ENCODE peak calls at places on chromosome 21, in four cellular contexts. E, H, G and J are unnamed samples.

GRCh38 chr21:39881661-39882060 is 14.4 kb downstream of the PCP4 start:
- DNase-seq in E (no peak), H (no peak), G (no peak), J (no peak)

GRCh38 chr21:36059823-36060158 is 535 bp downstream of the SETD4 start:
- DNase-seq in E (peak), H (peak), G (no peak), J (no peak)

GRCh38 chr21:14382486-14382834 is 486 bp downstream of the HSPA13 start:
- DNase-seq in E (no peak), H (no peak), G (no peak), J (no peak)

GRCh38 chr21:44353200-44353970 is at the start of gene TRPM2:
- DNase-seq in E (no peak), H (peak), G (peak), J (no peak)

GRCh38 chr21:25733859-25734653 is 648 bp downstream of the ATP5PF start:
- DNase-seq in E (no peak), H (no peak), G (no peak), J (no peak)

GRCh38 chr21:17848228-17848627 is 29.1 kb upstream of the C21orf91 start:
- DNase-seq in E (peak), H (no peak), G (peak), J (no peak)

GRCh38 chr21:28971171-28971570 is 21.5 kb downstream of the LTN1 start:
- DNase-seq in E (no peak), H (no peak), G (no peak), J (no peak)

GRCh38 chr21:25742900-25743299 is 8.1 kb downstream of the GABPA start:
- DNase-seq in E (no peak), H (no peak), G (no peak), J (no peak)

GRCh38 chr21:30116474-30116873 is 50.1 kb downstream of the CLDN17 start:
- DNase-seq in E (no peak), H (no peak), G (no peak), J (no peak)

GRCh38 chr21:36747114-36747814 is 48.3 kb downstream of the SIM2 start:
- DNase-seq in E (no peak), H (no peak), G (no peak), J (no peak)

GRCh38 chr21:36113647-36114428 is 21.0 kb upstream of the CBR3 start:
- DNase-seq in E (no peak), H (peak), G (no peak), J (no peak)

GRCh38 chr21:32101206-32101763 is 177.6 kb downstream of the MIS18A start:
- DNase-seq in E (no peak), H (no peak), G (no peak), J (no peak)

GRCh38 chr21:40531421-40531820 is 315.5 kb downstream of the DSCAM start:
- DNase-seq in E (no peak), H (no peak), G (no peak), J (no peak)

GRCh38 chr21:34180826-34181359 is 107.5 kb downstream of the MRPS6 start:
- DNase-seq in E (peak), H (no peak), G (no peak), J (no peak)

GRCh38 chr21:27535188-27535587 is 568.3 kb upstream of the ADAMTS5 start:
- DNase-seq in E (no peak), H (no peak), G (no peak), J (no peak)

GRCh38 chr21:43861716-43862115 is 3.3 kb upstream of the AGPAT3 start:
- DNase-seq in E (peak), H (peak), G (no peak), J (no peak)

GRCh38 chr21:35223480-35224156 is 174.5 kb upstream of the RUNX1 start:
- DNase-seq in E (no peak), H (no peak), G (no peak), J (no peak)

GRCh38 chr21:36052860-36053766 is 7.2 kb downstream of the SETD4 start:
- DNase-seq in E (no peak), H (no peak), G (no peak), J (no peak)

DNA sequence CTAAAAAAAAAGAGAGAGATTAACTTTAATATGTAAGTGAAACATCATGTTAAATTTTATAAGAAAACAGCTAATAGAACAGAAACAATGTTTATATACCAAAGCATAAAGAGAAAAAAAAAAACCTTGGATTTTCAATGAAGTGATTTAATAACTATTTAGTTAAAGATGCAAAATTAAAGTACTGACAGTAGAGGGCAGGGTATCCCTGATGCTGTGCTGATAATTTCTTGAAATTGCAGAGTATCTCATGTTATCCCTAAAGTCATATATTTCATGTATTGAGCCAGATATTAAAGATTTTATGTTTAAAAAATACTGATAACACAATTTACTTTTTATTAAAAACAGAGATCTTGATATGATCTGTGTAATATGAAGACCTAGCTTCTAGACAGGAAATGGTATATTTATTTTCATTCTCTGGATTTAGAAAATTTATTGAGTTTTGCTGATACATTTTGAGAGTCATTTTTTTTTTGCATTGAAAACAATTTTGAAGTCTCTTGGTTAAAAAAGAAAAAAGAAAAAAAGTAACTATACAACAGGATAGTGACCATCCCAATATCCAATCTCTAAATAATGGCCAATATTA is 273.2 kb downstream of the USP25 start:
- DNase-seq in E (no peak), H (no peak), G (no peak), J (no peak)
- TF ChIP-seq CTCF in E (no peak), H (no peak), G (no peak), J (peak)

DNA sequence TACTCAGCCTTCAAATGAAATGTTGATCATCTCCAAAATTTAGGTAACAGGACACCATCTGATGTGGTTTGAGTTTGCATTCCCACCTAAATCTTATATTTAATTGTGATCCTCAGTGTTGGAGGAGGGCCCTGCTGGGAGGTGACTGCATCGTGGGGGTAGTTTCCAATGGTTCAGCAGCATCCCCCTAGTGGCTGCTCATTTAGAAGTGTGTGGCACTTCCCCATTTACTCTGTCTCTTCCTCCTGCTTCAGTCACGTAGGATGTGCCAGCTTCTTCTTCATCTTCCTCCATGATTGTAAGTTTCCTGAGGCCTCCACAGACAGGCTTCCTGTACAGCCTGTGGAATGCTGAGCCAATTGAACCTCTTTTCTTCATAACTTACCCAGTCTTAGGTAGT is 731.2 kb downstream of the USP25 start:
- DNase-seq in E (no peak), H (no peak), G (no peak), J (no peak)
- TF ChIP-seq CTCF in E (no peak), H (no peak), G (no peak), J (no peak)

GRCh38 chr21:46402421-46402820 is 56.3 kb upstream of the DIP2A start:
- DNase-seq in E (no peak), H (no peak), G (no peak), J (no peak)

GRCh38 chr21:46401186-46401910 is 57.3 kb upstream of the DIP2A start:
- DNase-seq in E (no peak), H (no peak), G (no peak), J (no peak)

GRCh38 chr21:46406001-46406400 is 52.7 kb upstream of the DIP2A start:
- DNase-seq in E (no peak), H (no peak), G (no peak), J (no peak)

GRCh38 chr21:46399686-46400085 is 59.0 kb upstream of the DIP2A start:
- DNase-seq in E (no peak), H (no peak), G (no peak), J (no peak)

DNA sequence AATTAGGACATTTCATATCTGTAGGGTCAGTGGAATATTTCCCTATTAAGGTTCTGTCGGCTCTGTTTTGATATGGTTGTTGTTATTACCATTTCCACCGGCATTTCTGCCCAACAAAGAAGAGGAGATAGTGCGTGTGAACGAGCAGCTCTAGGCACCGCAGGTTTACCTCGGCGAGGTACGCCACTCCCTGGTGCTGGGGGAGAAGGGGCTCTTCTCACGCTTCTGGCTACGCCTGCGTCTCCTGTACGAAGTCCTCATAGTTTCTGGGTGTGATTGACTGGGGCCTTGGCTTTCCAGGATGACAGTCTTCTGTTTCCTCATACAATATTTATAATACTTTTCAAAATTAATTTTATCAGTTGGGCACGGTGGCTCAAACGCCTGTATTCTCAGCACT is 54.4 kb upstream of the DIP2A start:
- DNase-seq in E (no peak), H (no peak), G (no peak), J (no peak)
- TF ChIP-seq CTCF in E (no peak), H (no peak), G (no peak), J (no peak)

GRCh38 chr21:42495765-42496119 is 282 bp downstream of the RSPH1 start:
- DNase-seq in E (no peak), H (no peak), G (no peak), J (no peak)
- TF ChIP-seq CTCF in E (no peak), H (no peak), G (no peak), J (no peak)

GRCh38 chr21:41611966-41612606 is 104.1 kb upstream of the TMPRSS2 start:
- DNase-seq in E (peak), H (peak), G (no peak), J (no peak)
- TF ChIP-seq CTCF in E (no peak), H (no peak), G (no peak), J (no peak)

DNA sequence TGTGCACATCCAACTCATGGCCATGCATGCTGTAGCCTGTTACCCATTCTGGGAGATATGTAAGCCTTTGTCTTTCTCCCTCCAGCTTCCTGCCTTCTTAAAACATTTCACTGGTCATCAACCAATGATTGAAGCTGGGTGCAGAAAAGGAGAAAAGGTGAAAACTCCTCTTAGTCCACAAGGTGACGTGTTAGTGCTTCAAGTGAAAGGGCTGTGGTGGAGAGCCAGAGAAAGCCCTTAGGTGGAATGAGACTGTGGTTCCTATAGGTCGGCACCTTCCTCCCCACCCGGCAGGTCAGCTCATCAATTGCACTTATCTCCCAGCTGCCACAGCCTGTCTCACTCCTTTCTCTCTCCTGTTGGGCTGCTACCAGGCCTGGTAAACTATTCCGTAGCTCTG is 30.4 kb downstream of the ERG start:
- DNase-seq in E (no peak), H (no peak), G (no peak), J (no peak)
- TF ChIP-seq CTCF in E (no peak), H (no peak), G (no peak), J (no peak)

DNA sequence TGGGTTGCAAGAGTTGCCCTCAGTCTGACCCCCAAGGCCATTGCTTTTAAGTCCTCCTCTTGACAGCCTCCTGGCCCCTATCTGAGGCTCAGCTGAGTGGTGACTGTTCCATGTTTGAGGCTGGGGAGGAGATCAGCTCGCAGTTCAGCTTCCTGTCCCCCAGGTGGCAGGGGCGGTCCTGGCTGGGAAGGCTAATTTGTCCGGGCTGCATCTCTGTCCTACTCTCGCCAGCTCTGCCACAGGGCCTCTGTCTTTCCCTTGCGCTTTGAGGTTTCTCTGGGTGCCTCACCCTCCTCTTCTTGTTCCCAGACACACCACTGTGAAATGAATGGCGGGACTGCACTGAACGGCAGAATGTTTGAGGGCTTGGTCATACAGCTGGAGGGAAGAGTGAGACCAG is 157.3 kb downstream of the KCNJ6 start:
- DNase-seq in E (no peak), H (peak), G (peak), J (no peak)
- TF ChIP-seq CTCF in E (no peak), H (no peak), G (peak), J (peak)

GRCh38 chr21:33132054-33132453 is 62.1 kb downstream of the OLIG1 start:
- DNase-seq in E (no peak), H (no peak), G (no peak), J (no peak)
- TF ChIP-seq CTCF in E (no peak), H (no peak), G (peak), J (no peak)

DNA sequence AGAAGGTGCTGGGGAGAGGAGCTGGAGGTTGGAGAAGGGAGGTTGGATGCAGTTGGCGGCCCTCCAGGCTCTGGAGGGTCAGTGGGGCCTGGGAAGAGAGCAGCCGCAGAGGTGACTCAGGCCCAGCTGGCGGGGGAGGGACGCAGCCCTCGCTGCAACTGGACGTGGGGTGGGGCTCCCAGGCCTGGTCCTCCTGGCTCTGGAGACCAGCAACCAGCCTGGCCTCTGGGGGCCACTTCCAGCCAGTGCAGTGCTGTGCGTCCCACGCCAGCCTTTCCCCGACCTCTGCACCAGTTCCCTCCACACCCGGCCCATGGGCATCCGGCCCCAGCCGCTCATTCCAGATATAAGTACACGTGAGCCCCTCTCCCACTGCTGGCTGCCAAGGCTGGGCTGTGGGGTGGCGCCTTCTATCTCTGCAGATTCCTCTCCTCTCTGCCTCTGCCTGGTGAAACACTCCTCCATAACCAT is 38.0 kb upstream of the COL18A1 start:
- DNase-seq in E (peak), H (peak), G (no peak), J (peak)
- TF ChIP-seq CTCF in E (no peak), H (no peak), G (no peak), J (peak)